ENCODE peak calls at places on chromosomes 16 and 17, in nine cellular contexts. I is HFFc6, F is RWPE1, R is A549, K is endothelial cell, H is kidney, J is AG09319, C is H1, O is fibroblast of pulmonary artery. D is an unnamed sample.
A peak's percentile ranks its signal among the peaks of the same experiment; 100 is the strongest.

GRCh38 chr16:21722771-21723460 is 59.1 kb downstream of the OTOA start:
- DNase-seq in J (no peak), F (no peak), H (no peak), K (no peak), C (no peak), R (no peak), O (no peak), I (no peak), D (no peak)

GRCh38 chr16:64153718-64154117 is 968.1 kb downstream of the CDH11 start:
- DNase-seq in F (no peak), K (no peak), C (no peak), I (peak; percentile 63), O (no peak), J (no peak), R (no peak), H (no peak), D (no peak)

GRCh38 chr17:79628861-79629547 is 18.2 kb upstream of the RBFOX3 start:
- DNase-seq in R (no peak), C (no peak), K (peak; percentile 1), F (no peak), O (no peak), J (no peak), I (no peak), H (no peak), D (peak; percentile 10)

GRCh38 chr16:69466547-69466946 is 42.1 kb downstream of the CYB5B start:
- DNase-seq in R (no peak), C (no peak), H (no peak), O (no peak), I (no peak), K (no peak), F (no peak), J (no peak), D (no peak)

GRCh38 chr16:3173892-3174617 is 13.9 kb upstream of the OR1F1 start:
- DNase-seq in F (no peak), H (peak; percentile 37), R (peak; percentile 76), I (no peak), J (no peak), C (no peak), K (peak; percentile 68), O (no peak), D (peak; percentile 65)

GRCh38 chr16:380837-381787 is 666 bp downstream of the PGAP6 start:
- DNase-seq in K (peak; percentile 49), I (no peak), C (no peak), H (peak; percentile 86), J (no peak), F (no peak), O (no peak), R (no peak), D (peak; percentile 65)

GRCh38 chr17:11795906-11796305 is 197.6 kb downstream of the DNAH9 start:
- DNase-seq in F (no peak), R (no peak), J (no peak), O (no peak), C (no peak), I (no peak), K (no peak), H (no peak), D (no peak)

GRCh38 chr17:55652114-55652513 is 70.5 kb downstream of the TMEM100 start:
- DNase-seq in I (no peak), H (no peak), R (no peak), F (no peak), C (no peak), K (no peak), J (no peak), O (no peak), D (no peak)

GRCh38 chr16:30527635-30528178 is 1.3 kb upstream of the ZNF768 start:
- DNase-seq in F (peak; percentile 63), R (no peak), O (no peak), C (no peak), K (no peak), I (no peak), J (no peak), H (peak; percentile 69), D (peak; percentile 80)

GRCh38 chr16:50395763-50396710 is 27.2 kb upstream of the BRD7 start:
- DNase-seq in C (no peak), O (no peak), R (no peak), I (no peak), K (no peak), F (no peak), H (no peak), J (no peak), D (no peak)

GRCh38 chr17:8707232-8707590 is 37.4 kb downstream of the CCDC42 start:
- DNase-seq in I (no peak), O (no peak), F (no peak), C (no peak), J (peak; percentile 3), K (no peak), R (no peak), H (no peak), D (no peak)

GRCh38 chr17:74158761-74159160 is 44.7 kb upstream of the RPL38 start:
- DNase-seq in F (no peak), O (no peak), R (no peak), C (no peak), H (no peak), I (no peak), J (no peak), K (no peak), D (no peak)

DNA sequence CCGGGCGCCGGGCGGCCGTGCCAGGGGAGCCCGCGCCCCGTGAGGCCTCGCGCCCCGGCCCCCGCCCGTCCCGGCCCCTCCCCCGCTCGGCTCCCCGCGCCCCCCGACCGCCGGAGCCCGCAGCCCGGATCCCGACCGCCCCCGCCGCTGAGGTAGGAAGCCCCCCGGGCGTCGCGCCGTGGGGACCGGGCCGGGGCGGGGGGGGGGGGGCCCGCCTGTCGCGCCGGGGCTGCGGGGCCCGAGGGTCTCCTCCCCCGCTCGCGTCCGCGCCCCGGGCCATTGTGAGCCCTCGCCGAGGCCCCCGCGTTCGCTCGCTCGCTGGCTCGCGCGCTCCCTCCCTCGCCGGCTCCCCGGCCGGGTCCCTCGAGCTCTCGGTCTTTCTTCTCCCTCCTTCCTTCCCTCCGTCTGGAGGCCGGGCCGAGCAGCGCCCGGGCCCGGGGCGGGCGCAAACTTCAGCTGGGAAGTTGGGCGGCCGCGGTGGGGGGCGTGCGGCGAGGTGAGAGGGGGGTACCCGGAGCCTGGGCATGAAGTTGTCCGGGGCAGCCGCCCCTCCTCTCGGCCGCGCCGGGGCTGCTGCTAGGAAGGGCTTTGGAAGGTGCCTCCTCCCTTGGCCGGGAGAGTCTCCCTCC is 350 bp downstream of the GLIS2 start:
- DNase-seq in O (no peak), R (no peak), C (no peak), K (no peak), F (no peak), I (no peak), J (no peak), H (no peak), D (no peak)
- TF ChIP-seq CTCF in O (no peak), R (no peak), C (no peak), K (no peak), F (no peak), I (no peak), J (no peak), H (no peak), D (no peak)

GRCh38 chr17:80944326-80944725 is 47.3 kb upstream of the CHMP6 start:
- DNase-seq in I (no peak), F (no peak), K (no peak), J (no peak), C (no peak), O (no peak), H (peak; percentile 32), R (no peak), D (no peak)

GRCh38 chr17:80943346-80944145 is 48.1 kb upstream of the CHMP6 start:
- DNase-seq in O (no peak), J (no peak), I (no peak), R (no peak), H (peak; percentile 65), C (no peak), F (no peak), K (no peak), D (no peak)

GRCh38 chr17:80941171-80941570 is 50.5 kb upstream of the CHMP6 start:
- DNase-seq in F (no peak), H (peak; percentile 73), K (no peak), I (no peak), R (no peak), C (no peak), J (no peak), O (no peak), D (no peak)

GRCh38 chr17:80941743-80942211 is 49.9 kb upstream of the CHMP6 start:
- DNase-seq in H (peak; percentile 64), F (no peak), J (peak; percentile 50), R (no peak), K (no peak), C (no peak), O (peak; percentile 39), I (no peak), D (no peak)

GRCh38 chr17:80942360-80943345 is 49.0 kb upstream of the CHMP6 start:
- DNase-seq in O (peak; percentile 91), C (no peak), I (peak; percentile 42), K (no peak), J (peak; percentile 88), R (no peak), F (peak; percentile 42), H (peak; percentile 95), D (no peak)
- TF ChIP-seq CTCF in O (peak; percentile 27), C (no peak), I (no peak), K (no peak), J (peak; percentile 35), R (no peak), F (no peak), H (no peak), D (no peak)

GRCh38 chr17:82241183-82241925 is 12.5 kb downstream of the SLC16A3 start:
- DNase-seq in K (no peak), J (no peak), I (peak; percentile 81), H (peak; percentile 95), C (no peak), O (peak; percentile 74), R (no peak), F (peak; percentile 74), D (no peak)
- TF ChIP-seq CTCF in K (no peak), J (no peak), I (no peak), H (no peak), C (no peak), O (no peak), R (no peak), F (no peak), D (no peak)

DNA sequence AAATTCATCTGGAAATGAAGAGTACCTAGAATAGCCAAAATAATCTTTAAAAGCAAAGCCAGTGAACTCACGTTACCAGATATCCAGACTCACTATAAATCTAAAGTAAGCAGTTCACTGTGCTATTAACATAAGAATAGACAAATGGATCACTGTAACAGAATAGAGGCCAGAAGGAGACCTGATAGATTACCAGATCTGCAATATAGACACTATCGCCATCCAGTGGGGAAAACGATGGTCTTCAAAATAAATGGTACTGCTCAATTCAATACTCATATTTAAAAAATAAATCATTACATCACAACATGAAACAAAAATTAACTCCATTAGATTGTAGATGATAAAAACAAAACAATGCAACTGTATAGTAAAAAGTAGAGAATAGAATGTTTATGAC is 158.6 kb upstream of the CDH8 start:
- DNase-seq in F (peak; percentile 11), K (no peak), H (no peak), O (no peak), I (no peak), R (no peak), J (no peak), C (no peak), D (no peak)
- TF ChIP-seq CTCF in F (no peak), K (no peak), H (no peak), O (no peak), I (no peak), R (no peak), J (no peak), C (no peak), D (no peak)

D was measured in GM20000.